ENCODE peak calls at places on chromosome 5, in ten cellular contexts. T is WTC11, U is AG04450, A is suprapubic skin, Z is AG10803, S is GM06990, G is lower leg skin, X is pancreas, O is Calu3, V is endothelial cell of umbilical vein. D is an unnamed sample.

GRCh38 chr5:59517926-59518585 is 375.5 kb downstream of the PDE4D start:
- DNase-seq in A (no peak), O (no peak), X (no peak), Z (peak; percentile 73), U (peak; percentile 8), G (no peak), V (peak; percentile 75), T (no peak), S (no peak), D (no peak)

GRCh38 chr5:54404568-54404967 is 50.9 kb upstream of the HSPB3 start:
- DNase-seq in X (no peak), G (no peak), U (no peak), T (no peak), Z (peak; percentile 73), A (no peak), S (no peak), V (peak; percentile 25), O (no peak), D (no peak)

GRCh38 chr5:128708841-128709240 is 170.8 kb upstream of the FBN2 start:
- DNase-seq in A (no peak), Z (no peak), G (no peak), X (no peak), S (no peak), T (no peak), O (peak; percentile 4), V (no peak), U (no peak), D (no peak)

GRCh38 chr5:157558089-157558595 is 17.4 kb downstream of the ADAM19 start:
- DNase-seq in S (no peak), G (no peak), V (no peak), X (no peak), O (no peak), Z (peak; percentile 82), A (no peak), U (no peak), T (no peak), D (no peak)

GRCh38 chr5:14871084-14871572 is 450 bp downstream of the ANKH start:
- DNase-seq in T (no peak), S (no peak), G (peak; percentile 90), V (peak; percentile 14), U (no peak), A (peak; percentile 74), Z (no peak), O (peak; percentile 12), X (peak; percentile 37), D (peak; percentile 55)

GRCh38 chr5:145699846-145700245 is 135.3 kb downstream of the PRELID2 start:
- DNase-seq in G (no peak), O (no peak), A (no peak), Z (no peak), T (no peak), V (no peak), U (no peak), X (no peak), S (no peak), D (no peak)

GRCh38 chr5:116135344-116135743 is 50.5 kb downstream of the COMMD10 start:
- DNase-seq in G (no peak), S (peak; percentile 24), U (no peak), X (no peak), A (no peak), Z (no peak), T (no peak), O (no peak), V (no peak), D (peak; percentile 65)

GRCh38 chr5:44396312-44396711 is 7.1 kb upstream of the FGF10 start:
- DNase-seq in U (no peak), X (peak; percentile 50), G (no peak), A (no peak), T (no peak), S (no peak), Z (no peak), O (no peak), V (no peak), D (no peak)

GRCh38 chr5:149177911-149178565 is 36.7 kb downstream of the ABLIM3 start:
- DNase-seq in S (no peak), V (no peak), U (no peak), Z (no peak), G (no peak), O (peak; percentile 29), T (peak; percentile 20), A (no peak), X (no peak), D (no peak)

DNA sequence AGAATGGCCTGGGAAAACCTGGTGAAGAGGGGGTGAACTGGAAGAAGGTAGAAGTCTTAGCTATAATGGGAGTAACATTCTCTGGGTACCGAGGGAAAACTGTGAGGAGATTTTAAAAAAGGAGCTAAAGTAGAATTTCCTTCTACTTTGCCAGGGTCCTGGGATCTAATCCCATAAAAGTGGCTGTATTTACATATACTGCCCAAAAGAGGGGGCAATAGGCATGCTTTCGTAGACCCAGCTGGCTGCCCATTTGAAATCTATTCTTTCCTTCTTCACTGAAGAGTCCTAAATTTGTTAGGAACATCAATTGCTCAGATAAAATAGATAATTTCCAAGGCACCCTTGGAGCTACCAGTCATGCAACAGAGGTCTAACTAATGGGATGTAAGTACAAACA is 159.2 kb downstream of the CDC42SE2 start:
- DNase-seq in U (peak; percentile 1), V (peak; percentile 46), T (no peak), X (no peak), O (no peak), G (no peak), Z (peak; percentile 8), S (no peak), A (no peak), D (no peak)
- TF ChIP-seq CTCF in U (peak; percentile 65), V (peak; percentile 47), T (peak; percentile 26), X (no peak), O (peak; percentile 54), G (no peak), Z (peak; percentile 54), S (peak; percentile 41), A (peak; percentile 17), D (peak; percentile 50)

DNA sequence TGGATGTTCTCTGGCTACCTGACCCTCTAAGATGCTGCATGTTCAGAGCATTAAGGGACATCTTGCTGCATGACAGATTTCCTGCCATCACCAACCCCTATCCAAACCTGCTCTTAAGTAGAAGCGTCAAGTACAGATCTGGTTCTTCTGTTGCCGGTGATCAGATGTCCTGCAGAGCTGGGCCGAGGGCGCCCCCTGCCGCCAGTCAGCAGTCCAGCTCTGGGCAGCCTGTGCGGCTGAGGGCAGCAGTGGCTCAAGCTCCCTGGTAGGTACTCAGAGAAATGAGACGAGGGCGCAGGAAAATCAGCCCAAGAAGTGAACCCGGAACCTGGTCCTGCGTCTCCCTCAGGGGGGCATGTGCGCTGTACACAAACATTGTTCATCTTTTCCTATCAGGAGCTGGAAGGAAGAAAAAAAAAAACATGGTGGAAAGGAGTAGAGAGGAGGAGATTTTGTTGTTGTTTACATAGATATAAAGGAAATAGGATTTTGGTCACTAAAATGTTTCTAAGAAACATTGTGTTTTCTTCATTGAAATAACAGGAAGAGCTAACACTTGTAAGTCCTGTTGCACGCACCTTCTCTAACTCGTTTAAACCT is 95.8 kb downstream of the CFAP90 start:
- DNase-seq in A (no peak), U (no peak), T (peak; percentile 86), V (peak; percentile 25), O (peak; percentile 74), S (peak; percentile 70), X (peak; percentile 25), Z (peak; percentile 25), G (no peak), D (peak; percentile 58)
- TF ChIP-seq CTCF in A (peak; percentile 59), U (peak; percentile 54), T (peak; percentile 90), V (peak; percentile 80), O (peak; percentile 70), S (peak; percentile 95), X (peak; percentile 52), Z (peak; percentile 59), G (no peak), D (peak; percentile 67)

DNA sequence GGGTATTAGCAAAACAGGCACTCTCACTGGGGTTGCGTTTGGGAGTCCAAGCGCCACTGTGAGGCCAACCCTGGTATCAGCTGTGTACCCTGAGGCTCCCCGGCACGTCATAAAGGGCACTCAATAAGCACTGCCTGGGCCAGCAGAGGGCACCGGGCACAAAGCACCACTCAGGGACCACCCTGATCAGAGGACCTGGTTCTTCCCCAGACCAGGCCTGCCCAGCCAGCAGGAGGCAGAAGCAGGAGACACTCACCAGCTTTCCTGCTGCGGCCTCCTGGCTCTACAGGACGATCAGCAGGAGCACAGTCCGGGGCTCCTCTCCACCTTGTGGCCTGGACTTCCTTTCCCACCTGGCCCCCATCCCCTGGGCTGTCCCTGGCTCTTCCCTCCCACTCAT is 12.6 kb downstream of the MGAT1 start:
- DNase-seq in X (peak; percentile 29), O (no peak), V (peak; percentile 26), G (peak; percentile 82), T (peak; percentile 60), Z (no peak), A (no peak), U (no peak), S (no peak), D (peak; percentile 67)
- TF ChIP-seq CTCF in X (no peak), O (peak; percentile 15), V (peak; percentile 33), G (no peak), T (no peak), Z (no peak), A (no peak), U (no peak), S (peak; percentile 26), D (peak; percentile 21)

GRCh38 chr5:9160747-9161146 is 385.1 kb downstream of the SEMA5A start:
- DNase-seq in S (no peak), T (no peak), Z (no peak), G (no peak), U (no peak), O (no peak), A (no peak), X (no peak), V (no peak), D (no peak)

GRCh38 chr5:9157020-9157419 is 388.9 kb downstream of the SEMA5A start:
- DNase-seq in V (no peak), X (no peak), G (no peak), S (no peak), U (no peak), T (no peak), A (no peak), O (no peak), Z (no peak), D (no peak)

GRCh38 chr5:9151671-9152427 is 394.0 kb downstream of the SEMA5A start:
- DNase-seq in G (no peak), T (no peak), S (no peak), V (no peak), Z (no peak), A (no peak), U (no peak), O (no peak), X (no peak), D (no peak)

DNA sequence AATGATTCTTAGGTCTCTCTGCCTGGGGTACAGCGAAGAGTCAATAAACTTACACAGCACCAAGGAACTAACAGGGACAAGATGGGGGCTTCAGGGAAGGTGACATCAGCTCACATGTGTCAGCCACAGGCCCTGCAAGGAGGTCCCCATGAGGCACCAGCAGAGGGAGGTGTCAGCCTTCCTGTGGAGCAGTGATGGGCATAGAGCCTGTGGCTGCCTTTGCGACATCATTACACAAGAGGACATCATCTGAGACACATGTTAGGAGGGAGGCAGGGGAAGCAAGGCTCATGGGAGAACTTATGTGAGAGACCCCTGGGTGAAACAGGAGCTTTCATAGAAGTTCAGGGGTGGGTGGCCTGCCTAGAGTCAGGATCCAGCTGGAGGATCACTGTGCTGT is 389.6 kb downstream of the SEMA5A start:
- DNase-seq in X (no peak), O (peak; percentile 30), S (peak; percentile 18), V (no peak), T (peak; percentile 58), U (peak; percentile 30), A (peak; percentile 70), G (peak; percentile 87), Z (peak; percentile 79), D (peak; percentile 17)
- TF ChIP-seq CTCF in X (no peak), O (no peak), S (peak; percentile 62), V (no peak), T (no peak), U (peak; percentile 52), A (peak; percentile 20), G (no peak), Z (peak; percentile 72), D (no peak)

D was measured in activated CD8-positive, alpha-beta T cell treated with anti-CD3 and anti-CD28 coated beads for 36 hours.